ENCODE peak calls at places on chromosomes 4 and X, in eight cellular contexts. S is GM23248, C is PC-3, I is A549, K is MM.1S, L is IMR-90, O is mesendoderm, H is H9. X is an unnamed sample.

GRCh38 chr4:19844436-19844835 is 407.3 kb upstream of the SLIT2 start:
- DNase-seq in C (no peak), K (no peak), I (no peak), H (no peak), O (no peak), L (peak; percentile 79), S (no peak), X (no peak)

GRCh38 chrX:74492720-74493201 is 71.5 kb downstream of the SLC16A2 start:
- DNase-seq in C (no peak), O (peak; percentile 69), H (peak; percentile 64), L (no peak), K (no peak), S (no peak), I (no peak), X (peak; percentile 0)

GRCh38 chr4:113998531-113998930 is 19.1 kb upstream of the ARSJ start:
- DNase-seq in L (no peak), C (no peak), I (no peak), H (no peak), O (no peak), K (no peak), S (no peak), X (no peak)

GRCh38 chrX:39730671-39731389 is 366.9 kb downstream of the BCOR start:
- DNase-seq in I (peak; percentile 72), L (peak; percentile 88), H (peak; percentile 92), C (peak; percentile 74), O (peak; percentile 94), K (peak; percentile 27), S (peak; percentile 84), X (peak; percentile 65)

GRCh38 chrX:107708762-107709161 is 66.8 kb downstream of the TSC22D3 start:
- DNase-seq in I (no peak), H (no peak), S (no peak), K (no peak), O (no peak), C (no peak), L (peak; percentile 14), X (no peak)

GRCh38 chr4:183400035-183400434 is 44.4 kb upstream of the CDKN2AIP start:
- DNase-seq in L (no peak), H (no peak), O (no peak), S (no peak), C (no peak), I (no peak), K (no peak), X (no peak)

GRCh38 chr4:40124690-40125089 is 68.0 kb downstream of the N4BP2 start:
- DNase-seq in I (no peak), H (no peak), L (no peak), K (no peak), S (no peak), C (no peak), O (no peak), X (no peak)

GRCh38 chr4:7153711-7154110 is 38.6 kb upstream of the SORCS2 start:
- DNase-seq in K (no peak), O (no peak), S (no peak), L (no peak), C (no peak), H (no peak), I (no peak), X (no peak)

GRCh38 chrX:38055170-38055847 is 49.0 kb downstream of the SYTL5 start:
- DNase-seq in L (peak; percentile 31), O (no peak), I (no peak), H (no peak), S (peak; percentile 43), K (no peak), C (peak; percentile 73), X (no peak)

GRCh38 chrX:151738751-151739150 is 4.2 kb downstream of the CNGA2 start:
- DNase-seq in L (no peak), C (no peak), S (no peak), H (no peak), O (no peak), I (no peak), K (no peak), X (no peak)

GRCh38 chrX:115378471-115378870 is 89.0 kb downstream of the LUZP4 start:
- DNase-seq in L (peak; percentile 48), C (peak; percentile 16), H (no peak), S (peak; percentile 57), I (no peak), K (no peak), O (no peak), X (no peak)

GRCh38 chr4:147034372-147034771 is 88.7 kb upstream of the TTC29 start:
- DNase-seq in K (no peak), I (no peak), S (peak; percentile 83), H (no peak), O (no peak), L (peak; percentile 7), C (no peak), X (no peak)

GRCh38 chr4:87073570-87074470 is 139.0 kb downstream of the AFF1 start:
- DNase-seq in S (no peak), L (peak; percentile 62), K (peak; percentile 78), H (no peak), C (peak; percentile 79), O (no peak), I (no peak), X (peak; percentile 82)

GRCh38 chr4:587671-588350 is 11.7 kb upstream of the TMEM271 start:
- DNase-seq in C (no peak), K (no peak), H (no peak), I (no peak), S (no peak), L (no peak), O (no peak), X (no peak)

GRCh38 chrX:96721398-96721797 is 36.8 kb downstream of the DIAPH2 start:
- DNase-seq in C (peak; percentile 45), S (no peak), H (no peak), L (peak; percentile 36), I (no peak), K (peak; percentile 87), O (no peak), X (no peak)

GRCh38 chr4:128364565-128364964 is 77.0 kb upstream of the PGRMC2 start:
- DNase-seq in S (no peak), I (no peak), K (no peak), H (no peak), L (peak; percentile 74), O (no peak), C (peak; percentile 9), X (no peak)

GRCh38 chr4:155906554-155907247 is 3.2 kb downstream of the TDO2 start:
- DNase-seq in K (no peak), O (no peak), L (peak; percentile 99), I (no peak), S (peak; percentile 99), C (peak; percentile 92), H (no peak), X (no peak)

GRCh38 chr4:137181293-137181899 is 350.9 kb downstream of the PCDH18 start:
- DNase-seq in O (no peak), H (no peak), S (no peak), L (no peak), I (no peak), K (no peak), C (no peak), X (no peak)

GRCh38 chr4:42237451-42237850 is 85.0 kb upstream of the BEND4 start:
- DNase-seq in O (no peak), C (no peak), K (no peak), I (no peak), S (no peak), L (no peak), H (no peak), X (no peak)

GRCh38 chr4:177124436-177124835 is 185.2 kb upstream of the NEIL3 start:
- DNase-seq in K (no peak), C (no peak), H (no peak), I (no peak), L (no peak), O (no peak), S (no peak), X (no peak)

GRCh38 chr4:177127658-177128057 is 182.0 kb upstream of the NEIL3 start:
- DNase-seq in L (peak; percentile 4), H (no peak), C (peak; percentile 38), K (no peak), O (no peak), S (no peak), I (no peak), X (no peak)

GRCh38 chr4:177128306-177128705 is 181.4 kb upstream of the NEIL3 start:
- DNase-seq in H (no peak), S (peak; percentile 51), I (no peak), C (peak; percentile 90), L (peak; percentile 72), K (no peak), O (no peak), X (no peak)

GRCh38 chr4:177123811-177124210 is 185.9 kb upstream of the NEIL3 start:
- DNase-seq in S (no peak), H (no peak), O (no peak), L (no peak), K (no peak), I (no peak), C (no peak), X (no peak)

DNA sequence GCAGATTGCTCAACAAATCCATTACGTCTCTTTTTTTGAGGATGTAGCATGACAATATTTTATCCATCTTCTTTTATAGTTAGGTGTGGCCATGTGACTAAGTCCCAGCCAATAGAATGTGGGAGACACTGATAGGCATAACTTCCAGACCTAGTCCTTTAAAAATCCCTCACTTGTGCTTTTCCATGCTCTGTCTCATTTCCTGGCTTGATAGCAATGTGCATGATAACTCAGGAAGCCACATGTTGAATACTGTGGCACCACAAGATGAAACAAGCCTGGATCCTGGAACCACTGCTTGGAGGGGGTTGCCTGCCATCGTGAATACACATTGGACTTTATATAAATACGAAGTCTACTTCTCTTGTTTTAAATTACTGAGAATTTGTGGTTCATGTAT is 184.0 kb upstream of the NEIL3 start:
- DNase-seq in L (peak; percentile 16), S (no peak), O (no peak), C (no peak), I (no peak), H (no peak), K (no peak), X (no peak)
- H3K4me1 ChIP-seq in L (peaks cover 2% of the 10 kb centered on the region), S (peaks cover 11% of the 10 kb centered on the region), O (no peaks in the 10 kb centered on the region), C (peaks cover 18% of the 10 kb centered on the region), I (no peaks in the 10 kb centered on the region), H (no peaks in the 10 kb centered on the region), K (no peaks in the 10 kb centered on the region), X (no peaks in the 10 kb centered on the region)

GRCh38 chr4:29734785-29735184 is 985.4 kb upstream of the PCDH7 start:
- DNase-seq in S (no peak), C (no peak), I (no peak), H (no peak), K (no peak), L (no peak), O (no peak), X (no peak)

GRCh38 chr4:29734343-29734742 is 985.8 kb upstream of the PCDH7 start:
- DNase-seq in C (peak; percentile 34), O (no peak), I (no peak), H (no peak), L (no peak), K (no peak), S (no peak), X (no peak)
- H3K4me2 ChIP-seq in C (no peak overlapping the region), O (no peak overlapping the region), I (no peak overlapping the region), H (no peak overlapping the region), L (no peak overlapping the region), K (no peak overlapping the region), S (no peak overlapping the region), X (no peak overlapping the region)

GRCh38 chr4:8225290-8225625 is 26.2 kb downstream of the SH3TC1 start:
- DNase-seq in I (no peak), K (no peak), C (no peak), L (no peak), H (no peak), S (no peak), O (no peak), X (no peak)
- H3K27ac ChIP-seq in I (peak overlapping the region; percentile 97), K (no peak overlapping the region), C (no peak overlapping the region), L (no peak overlapping the region), H (no peak overlapping the region), S (no peak overlapping the region), O (peak overlapping the region; percentile 62), X (no peak overlapping the region)

GRCh38 chrX:102860235-102860634 is 76.8 kb upstream of the RAB40AL start:
- DNase-seq in H (no peak), I (no peak), K (no peak), S (no peak), C (no peak), O (no peak), L (no peak), X (no peak)
- H3K4me1 ChIP-seq in H (no peaks in the 10 kb centered on the region), I (no peaks in the 10 kb centered on the region), K (no peaks in the 10 kb centered on the region), S (no peaks in the 10 kb centered on the region), C (peaks cover 5% of the 10 kb centered on the region), O (no peaks in the 10 kb centered on the region), L (no peaks in the 10 kb centered on the region), X (no peaks in the 10 kb centered on the region)

X was measured in OCI-LY7.